ENCODE peak calls at places on chromosomes 12 and 14, in four cellular contexts. One of them, this sample, is unnamed.

GRCh38 chr12:52976574-52977071 is 27.7 kb downstream of the KRT18 start:
- DNase-seq in NCI-H460: no peak
- DNase-seq in AG09309: peak
- DNase-seq in stimulated activated CD4-positive, alpha-beta T cell treated with anti-CD3 and anti-CD28 coated beads, Interleukin-1b, Interleukin-23, amount 100 ng/mL, for 48 hours: no peak
- DNase-seq in this sample: peak

GRCh38 chr12:120466560-120467315 is 2.8 kb downstream of the SRSF9 start:
- DNase-seq in NCI-H460: peak
- DNase-seq in AG09309: no peak
- DNase-seq in stimulated activated CD4-positive, alpha-beta T cell treated with anti-CD3 and anti-CD28 coated beads, Interleukin-1b, Interleukin-23, amount 100 ng/mL, for 48 hours: peak
- DNase-seq in this sample: no peak

GRCh38 chr12:98352835-98353234 is 162.6 kb upstream of the TMPO start:
- DNase-seq in NCI-H460: no peak
- DNase-seq in AG09309: no peak
- DNase-seq in stimulated activated CD4-positive, alpha-beta T cell treated with anti-CD3 and anti-CD28 coated beads, Interleukin-1b, Interleukin-23, amount 100 ng/mL, for 48 hours: no peak
- DNase-seq in this sample: no peak

GRCh38 chr14:98411154-98411553 is 860.8 kb downstream of the BCL11B start:
- DNase-seq in NCI-H460: no peak
- DNase-seq in AG09309: no peak
- DNase-seq in stimulated activated CD4-positive, alpha-beta T cell treated with anti-CD3 and anti-CD28 coated beads, Interleukin-1b, Interleukin-23, amount 100 ng/mL, for 48 hours: no peak
- DNase-seq in this sample: no peak

GRCh38 chr12:12172106-12172511 is 94.7 kb downstream of the LRP6 start:
- DNase-seq in NCI-H460: no peak
- DNase-seq in AG09309: peak
- DNase-seq in stimulated activated CD4-positive, alpha-beta T cell treated with anti-CD3 and anti-CD28 coated beads, Interleukin-1b, Interleukin-23, amount 100 ng/mL, for 48 hours: peak
- DNase-seq in this sample: no peak

GRCh38 chr12:54662028-54662427 is 13.9 kb upstream of the DCD start:
- DNase-seq in NCI-H460: no peak
- DNase-seq in AG09309: no peak
- DNase-seq in stimulated activated CD4-positive, alpha-beta T cell treated with anti-CD3 and anti-CD28 coated beads, Interleukin-1b, Interleukin-23, amount 100 ng/mL, for 48 hours: no peak
- DNase-seq in this sample: no peak

GRCh38 chr12:82857911-82858533 is 171.3 kb downstream of the TMTC2 start:
- DNase-seq in NCI-H460: no peak
- DNase-seq in AG09309: no peak
- DNase-seq in stimulated activated CD4-positive, alpha-beta T cell treated with anti-CD3 and anti-CD28 coated beads, Interleukin-1b, Interleukin-23, amount 100 ng/mL, for 48 hours: no peak
- DNase-seq in this sample: no peak

GRCh38 chr14:93006484-93007128 is 83.7 kb downstream of the CHGA start:
- DNase-seq in NCI-H460: no peak
- DNase-seq in AG09309: no peak
- DNase-seq in stimulated activated CD4-positive, alpha-beta T cell treated with anti-CD3 and anti-CD28 coated beads, Interleukin-1b, Interleukin-23, amount 100 ng/mL, for 48 hours: no peak
- DNase-seq in this sample: no peak

GRCh38 chr12:53378705-53379388 is 1.1 kb upstream of the SP1 start:
- DNase-seq in NCI-H460: no peak
- DNase-seq in AG09309: no peak
- DNase-seq in stimulated activated CD4-positive, alpha-beta T cell treated with anti-CD3 and anti-CD28 coated beads, Interleukin-1b, Interleukin-23, amount 100 ng/mL, for 48 hours: no peak
- DNase-seq in this sample: no peak

GRCh38 chr12:116708826-116709756 is 28.8 kb downstream of the SPRING1 start:
- DNase-seq in NCI-H460: peak
- DNase-seq in AG09309: peak
- DNase-seq in stimulated activated CD4-positive, alpha-beta T cell treated with anti-CD3 and anti-CD28 coated beads, Interleukin-1b, Interleukin-23, amount 100 ng/mL, for 48 hours: peak
- DNase-seq in this sample: no peak

GRCh38 chr12:8482446-8483080 is 26.8 kb downstream of the CLEC6A start:
- DNase-seq in NCI-H460: no peak
- DNase-seq in AG09309: no peak
- DNase-seq in stimulated activated CD4-positive, alpha-beta T cell treated with anti-CD3 and anti-CD28 coated beads, Interleukin-1b, Interleukin-23, amount 100 ng/mL, for 48 hours: no peak
- DNase-seq in this sample: no peak

GRCh38 chr14:89503458-89503996 is 86.5 kb upstream of the FOXN3 start:
- DNase-seq in NCI-H460: no peak
- DNase-seq in AG09309: no peak
- DNase-seq in stimulated activated CD4-positive, alpha-beta T cell treated with anti-CD3 and anti-CD28 coated beads, Interleukin-1b, Interleukin-23, amount 100 ng/mL, for 48 hours: no peak
- DNase-seq in this sample: no peak

GRCh38 chr12:25069221-25069620 is 120.3 kb upstream of the BCAT1 start:
- DNase-seq in NCI-H460: no peak
- DNase-seq in AG09309: no peak
- DNase-seq in stimulated activated CD4-positive, alpha-beta T cell treated with anti-CD3 and anti-CD28 coated beads, Interleukin-1b, Interleukin-23, amount 100 ng/mL, for 48 hours: no peak
- DNase-seq in this sample: no peak

GRCh38 chr12:86331457-86331856 is 75.3 kb upstream of the MGAT4C start:
- DNase-seq in NCI-H460: no peak
- DNase-seq in AG09309: no peak
- DNase-seq in stimulated activated CD4-positive, alpha-beta T cell treated with anti-CD3 and anti-CD28 coated beads, Interleukin-1b, Interleukin-23, amount 100 ng/mL, for 48 hours: no peak
- DNase-seq in this sample: no peak

GRCh38 chr12:28083816-28084678 is 106.2 kb upstream of the CCDC91 start:
- DNase-seq in NCI-H460: no peak
- DNase-seq in AG09309: peak
- DNase-seq in stimulated activated CD4-positive, alpha-beta T cell treated with anti-CD3 and anti-CD28 coated beads, Interleukin-1b, Interleukin-23, amount 100 ng/mL, for 48 hours: no peak
- DNase-seq in this sample: no peak

GRCh38 chr14:79516009-79516408 is 695.3 kb downstream of the DIO2 start:
- DNase-seq in NCI-H460: no peak
- DNase-seq in AG09309: no peak
- DNase-seq in stimulated activated CD4-positive, alpha-beta T cell treated with anti-CD3 and anti-CD28 coated beads, Interleukin-1b, Interleukin-23, amount 100 ng/mL, for 48 hours: no peak
- DNase-seq in this sample: no peak

GRCh38 chr12:2057041-2057792 is 4.4 kb downstream of the CACNA1C start:
- DNase-seq in NCI-H460: peak
- DNase-seq in AG09309: no peak
- DNase-seq in stimulated activated CD4-positive, alpha-beta T cell treated with anti-CD3 and anti-CD28 coated beads, Interleukin-1b, Interleukin-23, amount 100 ng/mL, for 48 hours: peak
- DNase-seq in this sample: no peak